ENCODE peak calls at places on chromosomes 4 and X, in seven cellular contexts. Z is SJSA1, U is H1, I is tibial nerve, B is HAP-1, Q is aorta, H is IMR-90. N is an unnamed sample. For H3K27me3, the result is how much of the 10 kb centered on the place peaks cover.

GRCh38 chrX:37921758-37922157 is 74.4 kb upstream of the DYNLT3 start:
- DNase-seq in Z (no peak), U (no peak), I (no peak), B (no peak), Q (no peak), H (peak), N (no peak)

GRCh38 chrX:34813618-34814017 is 129.0 kb upstream of the FAM47B start:
- DNase-seq in Z (no peak), U (no peak), I (no peak), B (no peak), Q (no peak), H (peak), N (no peak)

GRCh38 chrX:38864165-38864564 is 62.9 kb downstream of the MID1IP1 start:
- DNase-seq in Z (no peak), U (no peak), I (no peak), B (no peak), Q (no peak), H (peak), N (no peak)

GRCh38 chr4:119124314-119124713 is 11.3 kb upstream of the MYOZ2 start:
- DNase-seq in Z (no peak), U (no peak), I (no peak), B (peak), Q (no peak), H (no peak), N (peak)

GRCh38 chr4:2689825-2690700 is 66.1 kb downstream of the TNIP2 start:
- DNase-seq in Z (peak), U (no peak), I (no peak), B (no peak), Q (peak), H (no peak), N (no peak)

GRCh38 chr4:184896868-184897715 is 71.3 kb upstream of the ACSL1 start:
- DNase-seq in Z (no peak), U (no peak), I (no peak), B (no peak), Q (no peak), H (no peak), N (no peak)

GRCh38 chrX:13487731-13488505 is 81.5 kb upstream of the EGFL6 start:
- DNase-seq in Z (peak), U (peak), I (no peak), B (peak), Q (no peak), H (peak), N (peak)

GRCh38 chr4:54213001-54213400 is 16.1 kb upstream of the PDGFRA start:
- DNase-seq in Z (no peak), U (no peak), I (no peak), B (no peak), Q (no peak), H (no peak), N (no peak)

GRCh38 chrX:71616672-71617529 is 1.4 kb downstream of the CXCR3 start:
- DNase-seq in Z (no peak), U (no peak), I (no peak), B (no peak), Q (no peak), H (no peak), N (no peak)

GRCh38 chr4:127400736-127401346 is 231.9 kb upstream of the INTU start:
- DNase-seq in Z (peak), U (peak), I (peak), B (peak), Q (peak), H (peak), N (peak)

GRCh38 chr4:166827167-166827566 is 407.1 kb downstream of the SPOCK3 start:
- DNase-seq in Z (no peak), U (no peak), I (no peak), B (no peak), Q (no peak), H (no peak), N (no peak)

GRCh38 chr4:45317276-45317675 is 590.9 kb upstream of the GNPDA2 start:
- DNase-seq in Z (no peak), U (no peak), I (no peak), B (no peak), Q (no peak), H (no peak), N (peak)

GRCh38 chr4:142150483-142150882 is 514.1 kb downstream of the IL15 start:
- DNase-seq in Z (no peak), U (no peak), I (no peak), B (no peak), Q (no peak), H (no peak), N (no peak)

GRCh38 chr4:12486995-12487394 is 997.1 kb downstream of the RAB28 start:
- DNase-seq in Z (no peak), U (no peak), I (no peak), B (no peak), Q (no peak), H (no peak), N (peak)

GRCh38 chrX:40644821-40645358 is 2.5 kb downstream of the CXorf38 start:
- DNase-seq in Z (peak), U (no peak), I (peak), B (peak), Q (no peak), H (peak), N (peak)

GRCh38 chr4:42357325-42357724 is 40.0 kb upstream of the SHISA3 start:
- DNase-seq in Z (no peak), U (no peak), I (no peak), B (no peak), Q (no peak), H (no peak), N (no peak)

GRCh38 chr4:65654976-65655375 is 15.3 kb downstream of the EPHA5 start:
- DNase-seq in Z (no peak), U (no peak), I (no peak), B (no peak), Q (no peak), H (no peak), N (no peak)
- H3K27me3 ChIP-seq in Z (under half), U (under half), I (under half), B (under half), Q (under half), H (under half), N (under half)

GRCh38 chr4:131609039-131609438 is 1540.1 kb upstream of the PCDH10 start:
- DNase-seq in Z (no peak), U (no peak), I (no peak), B (no peak), Q (no peak), H (no peak), N (no peak)
- H3K27me3 ChIP-seq in Z (under half), U (under half), I (under half), B (under half), Q (under half), H (under half), N (under half)

DNA sequence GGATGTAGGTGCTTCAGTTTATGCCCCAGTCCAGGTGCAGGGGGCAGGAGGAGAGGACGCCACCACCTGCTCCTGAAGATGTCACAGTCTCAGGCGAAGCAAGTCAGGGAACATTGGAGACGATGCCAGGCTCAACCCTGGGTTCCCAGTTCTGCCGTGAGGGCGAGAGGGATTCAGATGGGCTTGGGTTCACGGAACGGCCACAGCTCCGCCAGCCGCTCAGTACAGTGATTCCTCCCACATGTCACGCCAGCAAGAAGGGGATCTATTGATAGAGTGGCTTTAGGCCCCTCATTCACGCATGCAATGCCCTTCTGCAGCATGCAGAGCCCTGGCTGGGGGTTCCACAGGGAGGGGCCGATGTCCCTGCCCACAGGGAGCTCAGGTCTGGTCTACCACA is 34.2 kb downstream of the ADRA2C start:
- DNase-seq in Z (no peak), U (no peak), I (no peak), B (no peak), Q (peak), H (no peak), N (no peak)
- H3K27me3 ChIP-seq in Z (under half), U (under half), I (under half), B (under half), Q (under half), H (under half), N (under half)

GRCh38 chrX:132474522-132474921 is 14.3 kb downstream of the MBNL3 start:
- DNase-seq in Z (no peak), U (no peak), I (no peak), B (no peak), Q (no peak), H (no peak), N (no peak)
- H3K27me3 ChIP-seq in Z (under half), U (under half), I (under half), B (under half), Q (under half), H (under half), N (under half)

DNA sequence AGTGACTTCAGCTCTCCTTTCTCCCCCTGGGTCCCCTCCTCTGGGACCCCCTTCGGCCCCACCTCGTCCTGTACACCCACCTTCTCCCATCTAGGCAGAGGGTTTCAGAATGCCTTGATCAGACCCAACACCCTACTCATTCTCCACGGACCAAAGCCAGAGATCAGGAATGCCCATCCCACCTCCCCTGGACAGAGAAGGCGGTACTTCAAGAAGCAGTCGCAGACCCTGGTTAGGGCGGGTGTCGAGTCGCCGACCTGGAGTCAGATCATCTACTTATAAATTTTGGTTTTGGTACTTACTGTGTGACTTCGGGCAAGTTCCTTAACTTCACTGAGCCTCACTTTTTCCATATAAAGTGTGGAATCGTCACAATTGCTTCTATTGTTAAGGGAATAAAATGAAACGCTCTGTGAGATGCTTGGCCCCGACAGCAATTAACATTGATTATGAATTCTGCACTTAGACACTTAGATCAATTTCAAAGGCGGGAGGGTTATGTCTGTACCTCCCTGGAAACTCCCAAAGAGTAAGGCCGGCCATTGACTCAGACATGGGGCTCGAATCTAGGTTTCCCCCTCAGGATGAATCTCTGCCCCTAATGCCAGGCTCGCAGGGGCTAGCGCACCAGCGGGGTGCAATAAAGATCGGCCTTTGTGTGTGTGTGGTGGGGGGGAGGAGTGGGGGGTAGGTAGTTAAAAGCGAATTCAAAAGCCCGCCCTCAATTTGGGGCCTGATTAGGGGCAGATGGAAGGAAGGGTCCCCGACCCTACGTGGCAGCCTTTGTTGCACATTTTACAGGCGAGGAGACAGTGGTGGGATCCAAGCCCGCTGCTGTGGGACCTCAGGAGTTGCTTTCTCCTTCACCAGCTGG is 9.3 kb downstream of the MSX1 start:
- DNase-seq in Z (no peak), U (no peak), I (no peak), B (no peak), Q (no peak), H (no peak), N (no peak)
- H3K27me3 ChIP-seq in Z (under half), U (half or more), I (under half), B (half or more), Q (under half), H (half or more), N (under half)

GRCh38 chrX:140038842-140039241 is 73.5 kb upstream of the CXorf66 start:
- DNase-seq in Z (no peak), U (no peak), I (no peak), B (no peak), Q (no peak), H (no peak), N (no peak)

GRCh38 chrX:140034916-140035315 is 69.6 kb upstream of the CXorf66 start:
- DNase-seq in Z (no peak), U (no peak), I (no peak), B (peak), Q (no peak), H (no peak), N (no peak)

GRCh38 chrX:140040397-140040796 is 75.1 kb upstream of the CXorf66 start:
- DNase-seq in Z (no peak), U (no peak), I (no peak), B (no peak), Q (no peak), H (no peak), N (peak)
- H3K27me3 ChIP-seq in Z (under half), U (under half), I (under half), B (under half), Q (under half), H (under half), N (under half)

GRCh38 chrX:136431625-136432024 is 56.1 kb upstream of the BRS3 start:
- DNase-seq in Z (no peak), U (no peak), I (no peak), B (no peak), Q (no peak), H (no peak), N (no peak)
- H3K27me3 ChIP-seq in Z (under half), U (under half), I (under half), B (under half), Q (under half), H (under half), N (under half)